ENCODE peak calls at places on chromosomes 13 and 19, in seven cellular contexts. U, P, T, Y, A, G and H are unnamed samples.

GRCh38 chr13:105798541-105798940 is 736.9 kb downstream of the EFNB2 start:
- DNase-seq in U (no peak), P (no peak), T (no peak), Y (no peak), A (no peak), G (no peak), H (no peak)

GRCh38 chr13:88434953-88435352 is 763.8 kb downstream of the SLITRK5 start:
- DNase-seq in U (no peak), P (no peak), T (no peak), Y (no peak), A (no peak), G (no peak), H (no peak)

GRCh38 chr13:46797468-46798237 is 692 bp upstream of the ESD start:
- DNase-seq in U (no peak), P (no peak), T (peak), Y (peak), A (no peak), G (no peak), H (no peak)

GRCh38 chr19:33301900-33302174 is 497 bp downstream of the CEBPA start:
- DNase-seq in U (no peak), P (no peak), T (no peak), Y (no peak), A (no peak), G (no peak), H (no peak)

GRCh38 chr19:33514885-33515485 is 6.6 kb downstream of the PEPD start:
- DNase-seq in U (no peak), P (no peak), T (peak), Y (no peak), A (peak), G (no peak), H (no peak)

GRCh38 chr13:110872034-110872767 is 42.7 kb downstream of the ANKRD10 start:
- DNase-seq in U (no peak), P (no peak), T (no peak), Y (peak), A (no peak), G (no peak), H (no peak)

GRCh38 chr13:113854238-113855011 is 9.5 kb downstream of the GAS6 start:
- DNase-seq in U (no peak), P (no peak), T (no peak), Y (peak), A (peak), G (peak), H (no peak)

GRCh38 chr13:35797946-35798345 is 321.5 kb upstream of the MAB21L1 start:
- DNase-seq in U (no peak), P (no peak), T (no peak), Y (peak), A (peak), G (no peak), H (no peak)

GRCh38 chr19:48364564-48365363 is 597 bp downstream of the SYNGR4 start:
- DNase-seq in U (no peak), P (no peak), T (no peak), Y (no peak), A (no peak), G (no peak), H (no peak)

GRCh38 chr13:111330211-111330610 is 9.8 kb downstream of the TEX29 start:
- DNase-seq in U (no peak), P (no peak), T (no peak), Y (peak), A (no peak), G (peak), H (no peak)

GRCh38 chr19:14496029-14496848 is at the start of gene GIPC1:
- DNase-seq in U (peak), P (peak), T (peak), Y (peak), A (peak), G (peak), H (peak)

GRCh38 chr13:25067054-25067453 is 28.9 kb upstream of the PABPC3 start:
- DNase-seq in U (no peak), P (no peak), T (no peak), Y (no peak), A (no peak), G (no peak), H (no peak)

GRCh38 chr13:29497137-29497654 is 98.3 kb downstream of the SLC7A1 start:
- DNase-seq in U (no peak), P (no peak), T (no peak), Y (peak), A (peak), G (peak), H (no peak)

GRCh38 chr13:39410089-39410901 is 192.7 kb downstream of the LHFPL6 start:
- DNase-seq in U (no peak), P (no peak), T (no peak), Y (peak), A (peak), G (no peak), H (no peak)

GRCh38 chr13:43196171-43196611 is 172.8 kb downstream of the DNAJC15 start:
- DNase-seq in U (no peak), P (no peak), T (no peak), Y (peak), A (peak), G (no peak), H (no peak)

GRCh38 chr13:21661510-21661909 is 9.4 kb upstream of the FGF9 start:
- DNase-seq in U (no peak), P (no peak), T (no peak), Y (no peak), A (no peak), G (no peak), H (no peak)

GRCh38 chr19:40147693-40148347 is 43.4 kb upstream of the MAP3K10 start:
- DNase-seq in U (peak), P (peak), T (peak), Y (peak), A (peak), G (peak), H (peak)

GRCh38 chr19:41505105-41505504 is 62.1 kb downstream of the ERICH4 start:
- DNase-seq in U (no peak), P (no peak), T (no peak), Y (no peak), A (no peak), G (no peak), H (no peak)

GRCh38 chr13:109330941-109331340 is 455.4 kb downstream of the IRS2 start:
- DNase-seq in U (peak), P (no peak), T (peak), Y (peak), A (peak), G (no peak), H (no peak)

GRCh38 chr13:101520672-101521071 is 68.2 kb downstream of the ITGBL1 start:
- DNase-seq in U (no peak), P (peak), T (peak), Y (peak), A (peak), G (no peak), H (no peak)

DNA sequence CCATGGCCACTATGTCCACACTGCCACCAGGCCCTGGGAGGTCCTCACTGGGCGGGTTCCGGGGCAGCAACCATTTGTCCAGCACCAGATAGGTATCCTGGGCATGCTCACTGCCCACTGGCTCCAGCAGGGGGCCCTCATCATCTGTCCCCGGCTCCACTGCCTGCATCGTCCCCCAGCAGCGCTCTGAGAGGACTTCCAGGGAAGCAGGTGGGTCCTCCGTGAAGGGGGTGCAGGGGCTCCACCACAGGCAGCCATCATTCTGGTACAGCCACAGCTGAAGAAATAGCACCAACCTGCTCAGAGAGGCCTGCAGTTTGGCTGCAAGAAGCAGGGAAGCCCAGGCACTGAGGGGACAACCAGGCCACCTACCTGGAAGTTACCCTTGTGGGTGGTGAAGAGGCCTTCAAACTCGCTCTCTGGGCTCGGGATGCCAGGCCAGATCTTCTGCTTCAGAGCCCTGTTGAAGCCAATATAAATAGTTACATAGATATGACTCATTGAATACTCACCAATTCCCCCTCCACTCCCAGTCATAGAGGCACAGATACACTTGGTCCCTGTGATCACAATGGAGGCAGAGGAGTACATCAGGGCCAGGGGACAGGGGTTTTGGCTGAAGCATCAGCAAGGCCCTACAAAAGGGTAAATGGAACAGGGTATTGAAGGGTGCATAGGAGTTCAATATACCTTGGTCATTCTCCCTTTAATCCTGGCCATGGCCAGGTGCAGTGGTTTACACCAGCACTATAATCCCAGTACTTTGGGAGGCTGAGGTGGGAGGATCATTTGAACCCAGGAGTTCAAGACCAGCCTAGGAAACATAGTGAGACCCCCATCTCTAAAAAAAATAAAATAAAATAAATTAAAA is 4.1 kb downstream of the SWSAP1 start:
- DNase-seq in U (peak), P (peak), T (peak), Y (peak), A (peak), G (no peak), H (peak)
- TF ChIP-seq CTCF in U (peak), P (peak), T (peak), Y (peak), A (peak), G (peak), H (peak)

GRCh38 chr19:54478677-54479266 is 5.7 kb upstream of the CDC42EP5 start:
- DNase-seq in U (peak), P (peak), T (no peak), Y (peak), A (peak), G (no peak), H (no peak)
- TF ChIP-seq CTCF in U (peak), P (peak), T (peak), Y (peak), A (peak), G (peak), H (peak)

GRCh38 chr19:12660980-12661379 is 5.6 kb downstream of the MAN2B1 start:
- DNase-seq in U (no peak), P (no peak), T (no peak), Y (no peak), A (no peak), G (no peak), H (no peak)

GRCh38 chr19:12655546-12655945 is 11.0 kb downstream of the MAN2B1 start:
- DNase-seq in U (no peak), P (no peak), T (no peak), Y (no peak), A (no peak), G (no peak), H (no peak)

GRCh38 chr19:12656899-12657571 is 9.5 kb downstream of the MAN2B1 start:
- DNase-seq in U (no peak), P (peak), T (no peak), Y (no peak), A (no peak), G (no peak), H (no peak)

GRCh38 chr19:12652219-12652618 is 14.3 kb downstream of the MAN2B1 start:
- DNase-seq in U (no peak), P (no peak), T (no peak), Y (no peak), A (no peak), G (no peak), H (no peak)

GRCh38 chr19:12657966-12658365 is 8.6 kb downstream of the MAN2B1 start:
- DNase-seq in U (no peak), P (no peak), T (no peak), Y (no peak), A (no peak), G (no peak), H (no peak)
- TF ChIP-seq CTCF in U (no peak), P (no peak), T (peak), Y (no peak), A (no peak), G (no peak), H (no peak)

GRCh38 chr19:1222394-1222793 is 15.4 kb downstream of the CBARP start:
- DNase-seq in U (no peak), P (no peak), T (no peak), Y (no peak), A (no peak), G (no peak), H (no peak)
- TF ChIP-seq CTCF in U (no peak), P (no peak), T (no peak), Y (no peak), A (no peak), G (no peak), H (no peak)

DNA sequence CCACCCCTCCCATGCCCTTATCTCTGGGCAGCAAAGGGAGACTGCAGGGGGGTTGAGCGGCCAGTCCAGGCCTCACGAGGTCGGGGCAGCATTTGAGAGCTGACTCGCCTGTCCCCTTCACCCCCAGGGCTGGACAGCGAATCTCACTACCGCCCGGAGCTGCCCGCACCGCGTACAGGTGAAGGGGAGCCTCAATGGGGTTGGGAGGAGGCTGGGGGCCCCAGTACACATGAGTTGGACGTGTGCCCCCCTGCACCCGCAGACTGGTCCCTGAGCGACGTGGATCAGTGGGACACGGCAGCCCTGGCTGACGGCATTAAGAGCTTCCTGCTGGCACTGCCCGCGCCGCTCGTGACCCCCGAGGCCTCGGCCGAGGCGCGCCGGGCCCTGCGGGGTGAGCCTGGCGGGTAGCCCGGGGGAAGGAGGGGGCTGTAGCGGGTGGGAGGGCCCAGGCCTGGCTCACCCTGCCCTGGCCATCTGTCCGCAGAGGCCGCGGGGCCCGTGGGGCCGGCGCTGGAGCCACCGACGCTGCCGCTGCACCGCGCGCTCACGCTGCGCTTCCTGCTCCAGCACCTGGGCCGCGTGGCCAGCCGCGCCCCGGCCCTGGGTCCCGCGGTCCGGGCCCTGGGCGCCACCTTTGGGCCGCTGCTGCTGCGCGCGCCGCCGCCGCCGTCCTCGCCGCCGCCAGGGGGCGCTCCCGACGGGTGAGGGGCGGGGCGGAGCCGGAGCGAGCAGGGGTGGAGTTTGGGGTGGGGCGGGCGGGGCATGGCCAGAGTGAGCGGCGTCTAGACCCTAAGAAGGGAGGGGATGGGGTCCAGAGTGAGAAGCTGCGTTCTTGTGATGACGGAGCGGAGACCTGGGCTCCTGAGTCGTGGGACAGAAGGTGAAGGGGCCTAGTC is 8.1 kb downstream of the PIK3R2 start:
- DNase-seq in U (no peak), P (peak), T (peak), Y (peak), A (peak), G (peak), H (peak)
- TF ChIP-seq CTCF in U (peak), P (peak), T (peak), Y (no peak), A (no peak), G (peak), H (peak)

GRCh38 chr19:56153507-56153906 is 12.4 kb downstream of the ZNF444 start:
- DNase-seq in U (no peak), P (no peak), T (no peak), Y (no peak), A (no peak), G (no peak), H (no peak)

GRCh38 chr19:56156768-56157167 is 15.7 kb downstream of the ZNF444 start:
- DNase-seq in U (no peak), P (no peak), T (no peak), Y (no peak), A (no peak), G (no peak), H (no peak)

GRCh38 chr19:56158170-56158757 is 17.2 kb downstream of the ZNF444 start:
- DNase-seq in U (no peak), P (no peak), T (no peak), Y (no peak), A (no peak), G (no peak), H (no peak)

GRCh38 chr19:56152644-56153043 is 11.6 kb downstream of the ZNF444 start:
- DNase-seq in U (no peak), P (no peak), T (no peak), Y (no peak), A (no peak), G (no peak), H (no peak)

DNA sequence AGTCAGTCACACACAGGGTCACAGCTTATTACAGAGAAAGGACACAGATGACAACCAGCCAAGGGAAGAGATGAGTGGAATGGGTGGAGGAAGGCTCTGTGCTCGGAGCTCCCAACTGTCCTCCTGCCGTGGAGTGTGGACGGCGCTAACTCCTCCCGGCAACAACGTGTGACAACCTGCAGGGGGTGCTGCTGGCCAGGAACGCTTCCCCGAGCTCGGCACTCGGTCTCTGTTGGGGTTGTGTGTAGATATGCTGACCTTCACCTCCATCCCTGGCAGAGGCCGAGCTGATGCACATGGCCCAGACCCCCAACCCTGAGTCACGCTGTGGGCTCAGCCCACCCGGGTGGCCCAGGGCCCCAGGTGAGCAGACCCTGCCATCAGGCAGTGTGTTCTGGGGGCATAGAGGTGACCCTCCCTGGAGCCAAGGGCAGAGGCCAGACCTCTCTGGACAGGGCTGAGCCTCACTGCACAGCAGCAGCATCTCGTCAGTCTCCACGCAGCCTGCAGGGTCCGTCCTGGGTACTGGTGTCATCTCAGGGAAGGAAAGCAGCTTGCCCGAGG is 14.1 kb downstream of the ZNF444 start:
- DNase-seq in U (no peak), P (peak), T (no peak), Y (no peak), A (no peak), G (no peak), H (no peak)
- TF ChIP-seq CTCF in U (peak), P (peak), T (peak), Y (peak), A (peak), G (peak), H (no peak)